ENCODE peak calls at places on chromosomes 2 and 18, in ten cellular contexts. R is A549; C is HFFc6; P is activated T-cell treated with anti-CD3 and anti-CD28 coated beads, Interleukin-2, amount 50 U/mL, for 24 hours; N is HCT116; I is NCI-H1105; Z is WERI-Rb-1; W is LoVo; B is activated CD4-positive, CD25-positive, alpha-beta regulatory T cell; J is CD8-positive, alpha-beta memory T cell. M is an unnamed sample.
A peak's percentile ranks its signal among the peaks of the same experiment; 100 is the strongest.

GRCh38 chr2:148670773-148671172 is 26.2 kb downstream of the EPC2 start:
- DNase-seq in R (no peak), C (peak; percentile 37), P (no peak), N (no peak), I (no peak), Z (no peak), W (peak; percentile 69), B (no peak), J (no peak), M (no peak)

GRCh38 chr18:58386780-58387179 is 242.1 kb downstream of the ALPK2 start:
- DNase-seq in R (no peak), C (no peak), P (no peak), N (no peak), I (no peak), Z (no peak), W (no peak), B (no peak), J (no peak), M (no peak)

GRCh38 chr2:40095003-40095402 is 315.9 kb upstream of the THUMPD2 start:
- DNase-seq in R (no peak), C (peak; percentile 86), P (no peak), N (no peak), I (peak; percentile 37), Z (no peak), W (peak; percentile 11), B (no peak), J (no peak), M (no peak)

GRCh38 chr2:86790828-86791561 is at the start of gene CD8A:
- DNase-seq in R (no peak), C (no peak), P (peak; percentile 74), N (no peak), I (no peak), Z (no peak), W (no peak), B (no peak), J (peak; percentile 86), M (no peak)

GRCh38 chr2:65604246-65604645 is 171.8 kb upstream of the SPRED2 start:
- DNase-seq in R (no peak), C (peak; percentile 30), P (no peak), N (no peak), I (no peak), Z (no peak), W (no peak), B (no peak), J (no peak), M (peak; percentile 11)

GRCh38 chr18:55907352-55908045 is 319.5 kb upstream of the TCF4 start:
- DNase-seq in R (no peak), C (no peak), P (no peak), N (no peak), I (no peak), Z (no peak), W (no peak), B (no peak), J (no peak), M (no peak)

GRCh38 chr2:172685467-172685866 is 50.2 kb upstream of the RAPGEF4 start:
- DNase-seq in R (no peak), C (no peak), P (no peak), N (no peak), I (no peak), Z (no peak), W (no peak), B (no peak), J (no peak), M (no peak)

GRCh38 chr2:210225461-210225798 is 183 bp upstream of the ACADL start:
- DNase-seq in R (no peak), C (no peak), P (no peak), N (no peak), I (no peak), Z (no peak), W (no peak), B (no peak), J (no peak), M (no peak)

M was measured in T47D.